ENCODE peak calls at places on chromosomes 1 and 21, in five cellular contexts. V is psoas muscle; C is pancreas; F is naive thymus-derived CD4-positive, alpha-beta T cell; Y is cardiac fibroblast. L is an unnamed sample.

GRCh38 chr1:66533804-66534745 is at the start of gene SGIP1:
- DNase-seq in F (peak), V (peak), C (no peak), Y (peak), L (peak)

GRCh38 chr21:35266546-35266945 is 217.4 kb upstream of the RUNX1 start:
- DNase-seq in F (no peak), Y (no peak), C (no peak), V (no peak), L (no peak)

GRCh38 chr1:202806845-202807366 is 1.3 kb downstream of the KDM5B start:
- DNase-seq in C (peak), Y (peak), V (no peak), F (peak), L (no peak)

GRCh38 chr1:112833806-112834205 is 118.7 kb upstream of the PPM1J start:
- DNase-seq in Y (no peak), V (no peak), F (no peak), C (no peak), L (no peak)

GRCh38 chr1:111648826-111649225 is 29.2 kb downstream of the RAP1A start:
- DNase-seq in Y (no peak), C (no peak), V (no peak), F (no peak), L (no peak)

GRCh38 chr1:161106434-161106833 is 8.3 kb downstream of the KLHDC9 start:
- DNase-seq in V (no peak), F (no peak), Y (no peak), C (no peak), L (no peak)

GRCh38 chr1:225290244-225290643 is 137.6 kb downstream of the LBR start:
- DNase-seq in Y (no peak), V (no peak), C (no peak), F (no peak), L (no peak)

GRCh38 chr1:58249729-58250586 is 296.6 kb downstream of the OMA1 start:
- DNase-seq in F (peak), Y (peak), V (peak), C (no peak), L (peak)

GRCh38 chr1:164653705-164654104 is 94.7 kb downstream of the PBX1 start:
- DNase-seq in V (no peak), C (no peak), F (no peak), Y (no peak), L (no peak)

GRCh38 chr1:94807742-94808491 is 12.2 kb upstream of the SLC44A3 start:
- DNase-seq in V (no peak), Y (no peak), C (no peak), F (no peak), L (peak)

GRCh38 chr1:115718011-115718754 is 50.3 kb downstream of the CASQ2 start:
- DNase-seq in F (no peak), C (no peak), V (no peak), Y (no peak), L (no peak)

GRCh38 chr1:113442130-113442529 is 51.8 kb downstream of the MAGI3 start:
- DNase-seq in C (no peak), F (no peak), Y (no peak), V (no peak), L (no peak)

GRCh38 chr1:17772580-17773215 is 17.6 kb downstream of the ACTL8 start:
- DNase-seq in C (no peak), V (no peak), Y (no peak), F (no peak), L (no peak)

GRCh38 chr1:12640958-12641272 is 3.0 kb upstream of the AADACL4 start:
- DNase-seq in Y (no peak), F (no peak), C (no peak), V (no peak), L (no peak)
- H3K4me3 ChIP-seq in Y (no peak), F (no peak), C (no peak), V (no peak), L (no peak)

DNA sequence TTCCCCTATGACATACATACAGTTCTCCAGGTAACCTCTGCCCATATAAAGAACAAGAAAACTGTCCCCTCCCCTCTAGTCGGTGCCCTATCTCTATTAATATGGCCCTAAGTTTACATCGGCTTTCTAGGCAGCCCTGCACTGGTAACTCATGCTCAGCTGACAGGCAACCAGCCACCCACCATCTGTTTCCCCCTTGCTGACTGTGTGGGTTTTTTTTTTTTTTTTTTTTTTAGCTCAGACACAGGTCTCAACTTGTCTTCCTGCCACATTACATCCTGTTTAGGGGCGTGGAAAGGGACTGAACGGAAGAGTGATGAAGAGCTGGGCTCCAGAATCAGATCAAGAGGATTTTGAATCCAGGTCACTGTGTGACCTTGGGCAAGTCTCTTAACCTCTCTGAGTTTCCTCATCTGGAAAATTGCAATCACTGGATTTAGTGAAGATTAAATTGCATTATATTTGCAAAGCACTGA is 14.0 kb downstream of the LAPTM5 start:
- DNase-seq in C (no peak), V (no peak), F (peak), Y (no peak), L (no peak)
- H3K4me3 ChIP-seq in C (no peak), V (no peak), F (peak), Y (no peak), L (no peak)

GRCh38 chr21:42236693-42237092 is 17.8 kb downstream of the ABCG1 start:
- DNase-seq in V (peak), Y (no peak), F (peak), C (peak), L (no peak)
- H3K4me3 ChIP-seq in V (peak), Y (no peak), F (peak), C (no peak), L (no peak)

GRCh38 chr1:219160942-219161341 is 12.7 kb upstream of the LYPLAL1 start:
- DNase-seq in V (no peak), F (no peak), C (no peak), Y (peak), L (no peak)

GRCh38 chr1:219155140-219155539 is 18.5 kb upstream of the LYPLAL1 start:
- DNase-seq in V (no peak), C (no peak), Y (peak), F (no peak), L (peak)

GRCh38 chr1:219163401-219163954 is 10.2 kb upstream of the LYPLAL1 start:
- DNase-seq in Y (no peak), C (no peak), V (no peak), F (no peak), L (no peak)

GRCh38 chr1:219161371-219161975 is 12.2 kb upstream of the LYPLAL1 start:
- DNase-seq in Y (peak), V (no peak), C (no peak), F (no peak), L (no peak)

GRCh38 chr1:219159946-219160645 is 13.6 kb upstream of the LYPLAL1 start:
- DNase-seq in Y (peak), V (no peak), C (no peak), F (no peak), L (no peak)
- H3K4me3 ChIP-seq in Y (no peak), V (no peak), C (no peak), F (no peak), L (no peak)

GRCh38 chr1:172399369-172400072 is 21.0 kb upstream of the C1orf105 start:
- DNase-seq in Y (peak), C (no peak), F (peak), V (peak), L (peak)
- H3K4me3 ChIP-seq in Y (no peak), C (no peak), F (peak), V (peak), L (no peak)